ENCODE peak calls at places on chromosome 19, in four cellular contexts. O is H1, R is lower leg skin, C is NB4. U is an unnamed sample.

GRCh38 chr19:18672606-18673337 is 10.7 kb upstream of the CRTC1 start:
- DNase-seq in O (no peak), R (no peak), C (peak; percentile 50), U (no peak)

GRCh38 chr19:10553087-10553667 is 9.5 kb downstream of the ATG4D start:
- DNase-seq in O (no peak), R (no peak), C (peak; percentile 57), U (no peak)

GRCh38 chr19:58182989-58183821 is at the start of gene ZNF274:
- DNase-seq in O (peak; percentile 97), R (peak; percentile 89), C (peak; percentile 92), U (peak; percentile 98)

GRCh38 chr19:19527674-19528625 is 761 bp upstream of the YJEFN3 start:
- DNase-seq in O (no peak), R (no peak), C (no peak), U (no peak)

GRCh38 chr19:19575411-19575810 is 37.3 kb downstream of the CILP2 start:
- DNase-seq in O (no peak), R (no peak), C (no peak), U (no peak)

GRCh38 chr19:8827277-8827676 is 4.8 kb downstream of the ZNF558 start:
- DNase-seq in O (no peak), R (no peak), C (no peak), U (no peak)

GRCh38 chr19:21117041-21117907 is 24.6 kb upstream of the ZNF431 start:
- DNase-seq in O (no peak), R (no peak), C (no peak), U (no peak)

GRCh38 chr19:1608414-1609391 is 3.4 kb upstream of the UQCR11 start:
- DNase-seq in O (no peak), R (no peak), C (no peak), U (no peak)

GRCh38 chr19:44615529-44616247 is 2.3 kb downstream of the IGSF23 start:
- DNase-seq in O (no peak), R (no peak), C (peak; percentile 64), U (no peak)

GRCh38 chr19:1270854-1271527 is 1.9 kb downstream of the CIRBP start:
- DNase-seq in O (no peak), R (no peak), C (no peak), U (no peak)

GRCh38 chr19:44611812-44612295 is 1.5 kb upstream of the IGSF23 start:
- DNase-seq in O (no peak), R (no peak), C (no peak), U (no peak)

GRCh38 chr19:5113101-5113557 is 144.2 kb downstream of the KDM4B start:
- DNase-seq in O (no peak), R (no peak), C (no peak), U (no peak)

GRCh38 chr19:17755977-17756670 is 4.8 kb downstream of the FCHO1 start:
- DNase-seq in O (peak; percentile 89), R (no peak), C (peak; percentile 54), U (peak; percentile 71)

GRCh38 chr19:5466814-5467291 is 11.6 kb downstream of the ZNRF4 start:
- DNase-seq in O (no peak), R (no peak), C (no peak), U (no peak)

GRCh38 chr19:13095934-13096890 is 6.4 kb downstream of the LYL1 start:
- DNase-seq in O (peak; percentile 84), R (no peak), C (peak; percentile 86), U (no peak)

GRCh38 chr19:6876790-6877189 is 10.6 kb upstream of the ADGRE1 start:
- DNase-seq in O (no peak), R (no peak), C (peak; percentile 52), U (no peak)

GRCh38 chr19:38650180-38650775 is 2.8 kb downstream of the ACTN4 start:
- DNase-seq in O (no peak), R (no peak), C (no peak), U (no peak)

GRCh38 chr19:38685666-38686529 is 38.4 kb downstream of the ACTN4 start:
- DNase-seq in O (peak; percentile 63), R (no peak), C (no peak), U (no peak)

GRCh38 chr19:8600064-8600463 is 10.5 kb downstream of the ADAMTS10 start:
- DNase-seq in O (no peak), R (no peak), C (no peak), U (no peak)

GRCh38 chr19:42284641-42285341 is 15.7 kb downstream of the CIC start:
- DNase-seq in O (peak; percentile 57), R (no peak), C (no peak), U (no peak)

GRCh38 chr19:13017306-13018036 is 22.2 kb downstream of the NFIX start:
- DNase-seq in O (peak; percentile 65), R (no peak), C (no peak), U (no peak)

GRCh38 chr19:39430675-39431593 is 4.8 kb downstream of the RPS16 start:
- DNase-seq in O (peak; percentile 60), R (no peak), C (peak; percentile 85), U (no peak)

GRCh38 chr19:1717970-1718264 is 35.4 kb upstream of the ONECUT3 start:
- DNase-seq in O (no peak), R (no peak), C (no peak), U (no peak)

GRCh38 chr19:11539495-11540365 is 1.1 kb downstream of the CNN1 start:
- DNase-seq in O (peak; percentile 63), R (no peak), C (no peak), U (no peak)

GRCh38 chr19:17784201-17785008 is 10.5 kb upstream of the B3GNT3 start:
- DNase-seq in O (peak; percentile 96), R (peak; percentile 36), C (peak; percentile 80), U (peak; percentile 80)

GRCh38 chr19:2573916-2574315 is 98.0 kb downstream of the GADD45B start:
- DNase-seq in O (no peak), R (no peak), C (no peak), U (no peak)

GRCh38 chr19:29665215-29665825 is at the start of gene PLEKHF1:
- DNase-seq in O (peak; percentile 96), R (peak; percentile 85), C (peak; percentile 81), U (peak; percentile 95)

GRCh38 chr19:58575183-58576041 is 2.3 kb upstream of the MZF1 start:
- DNase-seq in O (peak; percentile 87), R (peak; percentile 84), C (peak; percentile 93), U (peak; percentile 70)

GRCh38 chr19:19342086-19343015 is 21.7 kb downstream of the MAU2 start:
- DNase-seq in O (peak; percentile 95), R (no peak), C (peak; percentile 75), U (no peak)

GRCh38 chr19:39126593-39127187 is 1.1 kb downstream of the PAK4 start:
- DNase-seq in O (no peak), R (no peak), C (no peak), U (no peak)

GRCh38 chr19:40528533-40529092 is 48.1 kb upstream of the SHKBP1 start:
- DNase-seq in O (no peak), R (no peak), C (no peak), U (no peak)

GRCh38 chr19:52648336-52648990 is 10.3 kb upstream of the ZNF83 start:
- DNase-seq in O (no peak), R (no peak), C (no peak), U (no peak)

GRCh38 chr19:45769821-45770191 is 754 bp upstream of the SIX5 start:
- DNase-seq in O (peak; percentile 77), R (peak; percentile 63), C (no peak), U (no peak)

GRCh38 chr19:45769054-45769782 is at the start of gene SIX5:
- DNase-seq in O (peak; percentile 96), R (peak; percentile 97), C (peak; percentile 94), U (peak; percentile 99)

GRCh38 chr19:45771331-45771933 is 2.4 kb upstream of the SIX5 start:
- DNase-seq in O (peak; percentile 55), R (no peak), C (no peak), U (no peak)

GRCh38 chr19:45768644-45769053 is 403 bp downstream of the SIX5 start:
- DNase-seq in O (peak; percentile 67), R (peak; percentile 52), C (peak; percentile 66), U (no peak)

GRCh38 chr19:45770192-45771101 is 1.4 kb upstream of the SIX5 start:
- DNase-seq in O (peak; percentile 96), R (peak; percentile 96), C (peak; percentile 85), U (peak; percentile 93)
- TF ChIP-seq POLR2A in O (peak; percentile 85), R (no peak), C (no peak), U (no peak)

GRCh38 chr19:36152061-36152885 is at the start of gene COX7A1:
- DNase-seq in O (no peak), R (peak; percentile 55), C (no peak), U (no peak)
- TF ChIP-seq POLR2A in O (no peak), R (no peak), C (no peak), U (no peak)

DNA sequence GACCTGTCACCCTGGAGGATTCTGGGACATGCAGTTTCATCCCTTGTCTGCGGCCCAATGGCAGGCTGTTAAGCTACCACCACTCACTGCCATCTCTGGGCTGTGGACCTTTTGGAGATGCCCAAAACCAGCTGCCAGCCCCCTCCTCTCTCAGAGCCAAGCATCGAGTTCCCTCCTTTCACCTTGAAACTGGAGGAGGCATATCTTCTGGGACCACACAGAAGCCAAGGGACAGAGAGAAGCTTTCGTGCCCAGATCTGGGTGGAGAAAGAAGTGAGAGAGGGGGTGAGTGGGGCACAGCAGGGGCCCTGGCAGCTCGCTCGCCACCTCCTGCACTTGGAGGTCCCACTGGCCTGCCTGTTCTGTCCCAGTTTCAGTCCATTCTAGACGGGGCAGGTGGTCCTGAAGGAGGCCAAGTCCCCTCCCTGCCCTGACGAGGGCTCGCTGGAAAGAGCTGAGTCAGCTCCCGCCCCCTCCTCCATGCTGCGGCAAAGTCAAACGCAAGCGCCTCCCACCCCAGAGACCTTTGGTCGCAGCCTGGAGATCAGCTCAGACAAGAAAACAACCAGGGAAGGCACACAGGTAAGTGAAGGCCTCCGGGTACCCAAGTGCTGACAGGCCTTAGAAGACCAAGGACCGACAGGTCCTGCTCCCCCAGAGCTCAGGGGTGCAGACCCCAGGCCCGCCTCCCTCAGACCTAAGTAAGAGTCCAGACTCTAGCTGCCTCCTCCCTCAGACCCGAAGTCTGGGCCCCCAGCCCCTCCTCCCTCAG is 3.8 kb downstream of the BCAT2 start:
- DNase-seq in O (peak; percentile 55), R (no peak), C (peak; percentile 63), U (no peak)
- TF ChIP-seq POLR2A in O (no peak), R (no peak), C (no peak), U (no peak)

GRCh38 chr19:48634424-48635262 is 2.5 kb downstream of the DBP start:
- DNase-seq in O (peak; percentile 97), R (peak; percentile 96), C (peak; percentile 100), U (peak; percentile 76)
- TF ChIP-seq POLR2A in O (peak; percentile 69), R (no peak), C (no peak), U (no peak)

U was measured in GM12891.